ENCODE peak calls at places on chromosome 9, in ten cellular contexts. X is CD4-positive, alpha-beta memory T cell; J is mesendoderm; S is T47D; P is COLO829; C is AG08395; V is NCI-H1092 treated with DMSO at 0.1 percent for 48 hours; Z is stimulated activated CD4-positive, alpha-beta T cell treated with anti-CD3 and anti-CD28 coated beads, TNF-alpha, amount 100 ng/mL, for 24 hours; O is H4; B is HEK293T. K is an unnamed sample.

GRCh38 chr9:134325813-134326753 is at the start of gene RXRA:
- DNase-seq in X (peak), J (peak), S (peak), P (peak), C (peak), V (peak), Z (peak), O (peak), B (peak), K (peak)

GRCh38 chr9:68705636-68706578 is 867 bp downstream of the PIP5K1B start:
- DNase-seq in X (no peak), J (peak), S (no peak), P (no peak), C (no peak), V (no peak), Z (no peak), O (no peak), B (peak), K (no peak)

GRCh38 chr9:35510745-35511428 is 21.0 kb downstream of the RUSC2 start:
- DNase-seq in X (no peak), J (peak), S (no peak), P (no peak), C (peak), V (no peak), Z (no peak), O (peak), B (no peak), K (peak)

GRCh38 chr9:79581388-79581787 is 9.6 kb downstream of the TLE4 start:
- DNase-seq in X (peak), J (no peak), S (no peak), P (no peak), C (no peak), V (no peak), Z (no peak), O (no peak), B (no peak), K (no peak)

GRCh38 chr9:133833388-133834025 is 95.4 kb upstream of the SARDH start:
- DNase-seq in X (no peak), J (no peak), S (no peak), P (no peak), C (no peak), V (no peak), Z (no peak), O (no peak), B (no peak), K (no peak)

GRCh38 chr9:83987402-83987791 is 6.8 kb downstream of the RMI1 start:
- DNase-seq in X (no peak), J (no peak), S (no peak), P (no peak), C (no peak), V (no peak), Z (no peak), O (no peak), B (no peak), K (no peak)

GRCh38 chr9:113674436-113674835 is 201.7 kb upstream of the ZNF618 start:
- DNase-seq in X (no peak), J (no peak), S (no peak), P (no peak), C (peak), V (no peak), Z (no peak), O (no peak), B (no peak), K (no peak)

GRCh38 chr9:86649913-86650312 is 295.7 kb upstream of the TUT7 start:
- DNase-seq in X (no peak), J (no peak), S (no peak), P (no peak), C (no peak), V (no peak), Z (no peak), O (no peak), B (no peak), K (no peak)

GRCh38 chr9:29432191-29432590 is 1858.9 kb upstream of the C9orf72 start:
- DNase-seq in X (no peak), J (no peak), S (no peak), P (no peak), C (no peak), V (no peak), Z (no peak), O (no peak), B (no peak), K (peak)

GRCh38 chr9:134328841-134329575 is 2.8 kb downstream of the RXRA start:
- DNase-seq in X (no peak), J (no peak), S (peak), P (no peak), C (no peak), V (no peak), Z (no peak), O (no peak), B (no peak), K (peak)

GRCh38 chr9:94014066-94014654 is 59.0 kb upstream of the BARX1 start:
- DNase-seq in X (no peak), J (peak), S (no peak), P (peak), C (peak), V (peak), Z (no peak), O (peak), B (peak), K (peak)

GRCh38 chr9:98045234-98046160 is 11.0 kb upstream of the NANS start:
- DNase-seq in X (peak), J (no peak), S (no peak), P (no peak), C (no peak), V (no peak), Z (no peak), O (peak), B (no peak), K (no peak)

GRCh38 chr9:35859310-35859994 is 10.7 kb downstream of the OR13J1 start:
- DNase-seq in X (no peak), J (no peak), S (no peak), P (no peak), C (peak), V (peak), Z (no peak), O (peak), B (no peak), K (no peak)

GRCh38 chr9:123399803-123400378 is 43.9 kb downstream of the CRB2 start:
- DNase-seq in X (peak), J (peak), S (no peak), P (peak), C (peak), V (no peak), Z (no peak), O (no peak), B (peak), K (no peak)

K was measured in foreskin melanocyte.